ENCODE peak calls at places on chromosomes 13 and 19, in seven cellular contexts. M is trophoblast cell; H is BE2C; P is breast epithelium; L is AML-193; F is naive B cell; N is activated CD4-positive, alpha-beta T cell treated with anti-CD3 and anti-CD28 coated beads for 48 hours. R is an unnamed sample.

GRCh38 chr19:35204799-35205732 is 23.5 kb downstream of the FAM187B start:
- DNase-seq in L (peak), N (peak), F (peak), M (no peak), H (no peak), P (no peak), R (no peak)

GRCh38 chr13:112703935-112704633 is 14.2 kb downstream of the ATP11A start:
- DNase-seq in M (no peak), P (no peak), N (no peak), L (no peak), F (no peak), H (no peak), R (no peak)

GRCh38 chr19:15640294-15640903 is at the start of gene CYP4F3:
- DNase-seq in N (no peak), L (peak), H (peak), P (peak), F (no peak), M (no peak), R (no peak)

GRCh38 chr19:29603308-29603707 is 2.8 kb upstream of the POP4 start:
- DNase-seq in P (no peak), F (no peak), L (no peak), N (no peak), H (no peak), M (no peak), R (no peak)

GRCh38 chr19:31220540-31220939 is 128.7 kb downstream of the TSHZ3 start:
- DNase-seq in L (peak), H (peak), F (no peak), M (no peak), N (peak), P (no peak), R (no peak)

GRCh38 chr13:66634384-66634783 is 595.8 kb downstream of the PCDH9 start:
- DNase-seq in L (no peak), N (no peak), F (no peak), M (no peak), H (no peak), P (no peak), R (no peak)

GRCh38 chr19:53196777-53197396 is 3.7 kb upstream of the ZNF665 start:
- DNase-seq in M (peak), F (peak), L (peak), H (peak), P (peak), N (peak), R (peak)

GRCh38 chr19:48965806-48966540 is 864 bp downstream of the FTL start:
- DNase-seq in H (peak), P (peak), L (peak), M (peak), N (peak), F (peak), R (peak)

GRCh38 chr13:81872581-81872980 is 1531.7 kb upstream of the SPRY2 start:
- DNase-seq in F (no peak), H (peak), M (no peak), N (no peak), P (no peak), L (peak), R (no peak)

GRCh38 chr19:45211751-45212381 is 33.3 kb downstream of the BLOC1S3 start:
- DNase-seq in F (no peak), H (no peak), P (peak), L (no peak), M (no peak), N (no peak), R (no peak)

GRCh38 chr19:10086032-10086903 is at the start of gene SHFL:
- DNase-seq in P (peak), F (peak), L (peak), N (peak), H (no peak), M (no peak), R (peak)

GRCh38 chr19:2540646-2541454 is 64.9 kb downstream of the GADD45B start:
- DNase-seq in L (no peak), M (peak), P (peak), F (no peak), H (no peak), N (no peak), R (no peak)